ENCODE peak calls at places on chromosomes 2 and 18, in seven cellular contexts. C, W, H, P, Q, Y and G are unnamed samples.

GRCh38 chr2:24969784-24970183 is 2.0 kb downstream of the DNAJC27 start:
- DNase-seq in C (no peak), Y (peak), H (no peak), W (no peak), Q (no peak), P (no peak), G (no peak)

GRCh38 chr2:27154990-27155615 is 6.3 kb downstream of the TCF23 start:
- DNase-seq in Y (no peak), H (no peak), Q (no peak), C (no peak), P (no peak), W (no peak), G (no peak)

GRCh38 chr2:220961461-220961860 is 610.6 kb downstream of the EPHA4 start:
- DNase-seq in P (no peak), C (no peak), H (no peak), Q (no peak), W (no peak), Y (peak), G (no peak)

GRCh38 chr2:916935-917334 is 33.7 kb upstream of the SNTG2 start:
- DNase-seq in C (no peak), Y (no peak), P (no peak), H (no peak), Q (no peak), W (no peak), G (no peak)

GRCh38 chr18:79916128-79916494 is 35.3 kb downstream of the SLC66A2 start:
- DNase-seq in Q (no peak), Y (no peak), P (no peak), H (no peak), W (no peak), C (no peak), G (no peak)

GRCh38 chr2:45918816-45919655 is 267.6 kb downstream of the PRKCE start:
- DNase-seq in H (no peak), Y (no peak), Q (no peak), P (no peak), C (no peak), W (no peak), G (no peak)

GRCh38 chr2:154240921-154241379 is 369.2 kb downstream of the GALNT13 start:
- DNase-seq in H (no peak), C (no peak), P (no peak), Y (no peak), W (no peak), Q (no peak), G (no peak)

GRCh38 chr2:47785986-47786385 is 3.0 kb downstream of the MSH6 start:
- DNase-seq in P (no peak), C (no peak), Q (no peak), H (no peak), W (no peak), Y (no peak), G (no peak)

GRCh38 chr2:38146302-38146916 is 70.5 kb upstream of the CYP1B1 start:
- DNase-seq in H (peak), C (no peak), W (peak), Q (no peak), Y (peak), P (no peak), G (peak)

GRCh38 chr2:105795575-105795934 is 50.8 kb downstream of the NCK2 start:
- DNase-seq in Y (no peak), H (no peak), W (no peak), P (no peak), Q (no peak), C (no peak), G (no peak)

GRCh38 chr2:149401007-149401406 is 70.6 kb downstream of the LYPD6 start:
- DNase-seq in W (no peak), P (no peak), H (no peak), Y (peak), C (no peak), Q (no peak), G (no peak)

GRCh38 chr2:204483497-204484164 is 61.6 kb upstream of the PARD3B start:
- DNase-seq in H (no peak), C (no peak), P (no peak), Y (no peak), W (no peak), Q (peak), G (no peak)

GRCh38 chr2:109318150-109318948 is 189.3 kb downstream of the SH3RF3 start:
- DNase-seq in Y (peak), C (no peak), Q (no peak), H (no peak), W (peak), P (no peak), G (no peak)

GRCh38 chr2:35989040-35989439 is 366.5 kb upstream of the CRIM1 start:
- DNase-seq in Q (no peak), H (no peak), C (no peak), Y (no peak), P (no peak), W (no peak), G (no peak)

GRCh38 chr2:191790737-191791136 is 56.2 kb downstream of the CAVIN2 start:
- DNase-seq in C (no peak), Q (no peak), H (no peak), P (no peak), Y (no peak), W (no peak), G (no peak)

GRCh38 chr2:2026851-2027250 is 282.5 kb upstream of the PXDN start:
- DNase-seq in Y (no peak), P (no peak), H (no peak), W (no peak), C (no peak), Q (no peak), G (no peak)

GRCh38 chr2:241833101-241833937 is 24.3 kb downstream of the NEU4 start:
- DNase-seq in H (no peak), C (no peak), P (no peak), W (no peak), Y (peak), Q (no peak), G (no peak)

GRCh38 chr2:58558866-58559265 is 317.7 kb upstream of the FANCL start:
- DNase-seq in H (no peak), P (no peak), Y (no peak), Q (no peak), C (no peak), W (no peak), G (no peak)

GRCh38 chr2:239322414-239323086 is 78.3 kb downstream of the HDAC4 start:
- DNase-seq in C (peak), H (peak), W (no peak), Q (no peak), P (no peak), Y (peak), G (no peak)

GRCh38 chr2:239052046-239052445 is 204.2 kb downstream of the TWIST2 start:
- DNase-seq in W (no peak), Y (no peak), C (no peak), P (no peak), Q (no peak), H (no peak), G (no peak)

GRCh38 chr2:119694994-119695521 is 16.1 kb downstream of the TMEM177 start:
- DNase-seq in Y (peak), P (no peak), C (no peak), W (no peak), H (no peak), Q (no peak), G (no peak)

GRCh38 chr2:176170606-176171005 is 13.5 kb downstream of the HOXD3 start:
- DNase-seq in P (no peak), W (no peak), Y (no peak), C (no peak), H (no peak), Q (no peak), G (no peak)

GRCh38 chr2:158931577-158931976 is 36.9 kb upstream of the TANC1 start:
- DNase-seq in H (peak), P (no peak), Y (peak), Q (no peak), C (no peak), W (peak), G (no peak)

GRCh38 chr2:28626376-28626775 is 125.3 kb upstream of the PPP1CB start:
- DNase-seq in H (no peak), Y (no peak), C (no peak), W (no peak), P (no peak), Q (no peak), G (no peak)

GRCh38 chr2:202671317-202672035 is 36.7 kb downstream of the FAM117B start:
- DNase-seq in P (no peak), W (no peak), Y (no peak), H (no peak), C (no peak), Q (no peak), G (no peak)

GRCh38 chr2:188819781-188820180 is 154.4 kb upstream of the COL3A1 start:
- DNase-seq in Q (no peak), W (no peak), C (no peak), H (no peak), P (no peak), Y (peak), G (no peak)

GRCh38 chr2:158936978-158937377 is 31.5 kb upstream of the TANC1 start:
- DNase-seq in W (peak), C (no peak), P (no peak), Q (no peak), H (peak), Y (peak), G (no peak)